ENCODE peak calls at places on chromosome 7, in seven cellular contexts. K, T, E, V, G, M and P are unnamed samples.

GRCh38 chr7:2982831-2983230 is 60.8 kb downstream of the CARD11 start:
- DNase-seq in T (peak), M (peak), K (no peak), E (no peak), G (peak), V (no peak), P (peak)

GRCh38 chr7:47765373-47765979 is 182.8 kb downstream of the PKD1L1 start:
- DNase-seq in V (no peak), T (no peak), G (no peak), K (no peak), E (no peak), M (no peak), P (no peak)

GRCh38 chr7:271266-272107 is 18.5 kb upstream of the FOXL3 start:
- DNase-seq in E (no peak), M (no peak), T (no peak), G (no peak), K (no peak), V (no peak), P (no peak)

GRCh38 chr7:44068054-44068453 is 2.7 kb upstream of the PGAM2 start:
- DNase-seq in E (no peak), K (peak), V (no peak), T (no peak), G (no peak), M (no peak), P (no peak)

GRCh38 chr7:158274404-158274811 is 313.2 kb downstream of the PTPRN2 start:
- DNase-seq in V (no peak), M (no peak), K (no peak), E (no peak), G (no peak), T (no peak), P (no peak)

GRCh38 chr7:149853157-149853556 is 15.0 kb downstream of the ZNF862 start:
- DNase-seq in E (no peak), V (no peak), G (no peak), M (no peak), K (peak), T (no peak), P (no peak)

GRCh38 chr7:36535866-36536664 is 146.4 kb downstream of the ANLN start:
- DNase-seq in V (no peak), G (no peak), K (no peak), T (no peak), E (no peak), M (no peak), P (no peak)

GRCh38 chr7:50446542-50446960 is 3.6 kb downstream of the FIGNL1 start:
- DNase-seq in K (no peak), E (no peak), V (peak), G (no peak), T (no peak), M (no peak), P (no peak)

GRCh38 chr7:32890010-32890552 is 1.5 kb downstream of the KBTBD2 start:
- DNase-seq in K (no peak), T (no peak), E (no peak), G (no peak), V (no peak), M (no peak), P (no peak)

GRCh38 chr7:74568658-74569057 is 88.9 kb upstream of the GTF2I start:
- DNase-seq in M (no peak), E (no peak), T (no peak), G (no peak), V (no peak), K (no peak), P (no peak)

GRCh38 chr7:135980665-135981180 is 3.6 kb upstream of the MTPN start:
- DNase-seq in T (peak), M (peak), K (no peak), V (peak), E (no peak), G (peak), P (peak)

GRCh38 chr7:64893401-64893800 is 9.7 kb upstream of the ZNF273 start:
- DNase-seq in G (no peak), V (no peak), E (no peak), K (no peak), T (peak), M (no peak), P (no peak)

GRCh38 chr7:20351901-20352300 is 21.2 kb downstream of the ITGB8 start:
- DNase-seq in V (no peak), K (no peak), E (no peak), T (no peak), G (no peak), M (no peak), P (no peak)

GRCh38 chr7:143882611-143883078 is 19.3 kb downstream of the TCAF1 start:
- DNase-seq in G (no peak), E (peak), M (no peak), K (peak), T (no peak), V (no peak), P (no peak)

GRCh38 chr7:158353606-158354570 is 233.7 kb downstream of the PTPRN2 start:
- DNase-seq in K (no peak), V (no peak), M (no peak), T (peak), G (no peak), E (peak), P (no peak)

GRCh38 chr7:142231716-142232115 is 26.1 kb downstream of the PRSS58 start:
- DNase-seq in V (no peak), G (no peak), M (no peak), T (no peak), K (no peak), E (no peak), P (no peak)

GRCh38 chr7:127582361-127582760 is 3.0 kb downstream of the GCC1 start:
- DNase-seq in V (no peak), K (peak), E (no peak), G (no peak), M (no peak), T (no peak), P (no peak)

GRCh38 chr7:82358009-82358578 is 85.5 kb downstream of the CACNA2D1 start:
- DNase-seq in V (no peak), K (no peak), M (no peak), T (no peak), E (no peak), G (no peak), P (no peak)

GRCh38 chr7:107505997-107506682 is 36.3 kb downstream of the GPR22 start:
- DNase-seq in E (peak), V (no peak), G (no peak), K (no peak), T (peak), M (no peak), P (no peak)

GRCh38 chr7:151687523-151688235 is 168.0 kb upstream of the RHEB start:
- DNase-seq in G (no peak), T (no peak), K (peak), V (peak), M (no peak), E (no peak), P (no peak)